ENCODE peak calls at places on chromosomes 4 and X, in seven cellular contexts. H, E, F, X, G, M and K are unnamed samples.

GRCh38 chr4:52107336-52107735 is 56.2 kb downstream of the SPATA18 start:
- DNase-seq in H (no peak), E (no peak), F (no peak), X (no peak), G (no peak), M (no peak), K (no peak)

GRCh38 chr4:14225683-14226207 is 598.2 kb upstream of the BOD1L1 start:
- DNase-seq in H (no peak), E (no peak), F (no peak), X (no peak), G (no peak), M (no peak), K (no peak)

GRCh38 chr4:187617117-187617516 is 378.5 kb upstream of the ZFP42 start:
- DNase-seq in H (no peak), E (no peak), F (no peak), X (no peak), G (no peak), M (no peak), K (no peak)

GRCh38 chr4:118849867-118850812 is 14.2 kb upstream of the SEC24D start:
- DNase-seq in H (no peak), E (no peak), F (peak), X (no peak), G (no peak), M (peak), K (no peak)

GRCh38 chrX:153775631-153776595 is 4.9 kb upstream of the SRPK3 start:
- DNase-seq in H (peak), E (no peak), F (no peak), X (no peak), G (no peak), M (no peak), K (no peak)

GRCh38 chrX:38236901-38237615 is 16.4 kb upstream of the SRPX start:
- DNase-seq in H (no peak), E (no peak), F (no peak), X (no peak), G (no peak), M (no peak), K (no peak)

GRCh38 chr4:133124746-133125145 is 24.3 kb upstream of the PCDH10 start:
- DNase-seq in H (no peak), E (no peak), F (no peak), X (no peak), G (no peak), M (no peak), K (no peak)

GRCh38 chrX:11666180-11666579 is 460 bp upstream of the ARHGAP6 start:
- DNase-seq in H (no peak), E (no peak), F (no peak), X (no peak), G (no peak), M (no peak), K (no peak)

GRCh38 chr4:38493068-38493467 is 170.9 kb upstream of the KLF3 start:
- DNase-seq in H (no peak), E (no peak), F (no peak), X (no peak), G (no peak), M (no peak), K (no peak)

GRCh38 chrX:83469551-83469950 is 38.5 kb upstream of the POU3F4 start:
- DNase-seq in H (no peak), E (no peak), F (peak), X (peak), G (no peak), M (peak), K (peak)

GRCh38 chr4:138310498-138310897 is 68.3 kb upstream of the SLC7A11 start:
- DNase-seq in H (no peak), E (no peak), F (peak), X (no peak), G (no peak), M (no peak), K (no peak)

GRCh38 chrX:39729834-39730670 is 367.7 kb downstream of the BCOR start:
- DNase-seq in H (no peak), E (peak), F (no peak), X (no peak), G (no peak), M (no peak), K (no peak)

GRCh38 chr4:183747931-183748664 is 89.0 kb downstream of the TRAPPC11 start:
- DNase-seq in H (no peak), E (no peak), F (no peak), X (no peak), G (no peak), M (no peak), K (peak)

GRCh38 chr4:122219356-122219755 is 67.2 kb downstream of the BLTP1 start:
- DNase-seq in H (no peak), E (no peak), F (no peak), X (no peak), G (no peak), M (no peak), K (no peak)

GRCh38 chr4:187235456-187236170 is 512.0 kb upstream of the FAT1 start:
- DNase-seq in H (no peak), E (no peak), F (no peak), X (peak), G (no peak), M (no peak), K (peak)

GRCh38 chrX:46788902-46789301 is 30.0 kb upstream of the SLC9A7 start:
- DNase-seq in H (no peak), E (no peak), F (no peak), X (no peak), G (no peak), M (no peak), K (no peak)